ENCODE peak calls at places on chromosomes 12 and 14, in five cellular contexts. One of them, this sample, is unnamed.

GRCh38 chr12:116066381-116067230 is 210.9 kb downstream of the MED13L start:
- DNase-seq in CD8-positive, alpha-beta memory T cell: peak
- DNase-seq in naive thymus-derived CD4-positive, alpha-beta T cell: peak
- DNase-seq in ascending aorta: no peak
- DNase-seq in EH: peak
- DNase-seq in this sample: peak

GRCh38 chr14:59482471-59483331 is 1.5 kb downstream of the L3HYPDH start:
- DNase-seq in CD8-positive, alpha-beta memory T cell: no peak
- DNase-seq in naive thymus-derived CD4-positive, alpha-beta T cell: no peak
- DNase-seq in ascending aorta: peak
- DNase-seq in EH: peak
- DNase-seq in this sample: peak

GRCh38 chr12:106302401-106303201 is at the start of gene TCP11L2:
- DNase-seq in CD8-positive, alpha-beta memory T cell: peak
- DNase-seq in naive thymus-derived CD4-positive, alpha-beta T cell: peak
- DNase-seq in ascending aorta: peak
- DNase-seq in EH: peak
- DNase-seq in this sample: peak

GRCh38 chr14:74571901-74572828 is 39.9 kb downstream of the LTBP2 start:
- DNase-seq in CD8-positive, alpha-beta memory T cell: no peak
- DNase-seq in naive thymus-derived CD4-positive, alpha-beta T cell: no peak
- DNase-seq in ascending aorta: peak
- DNase-seq in EH: peak
- DNase-seq in this sample: peak

GRCh38 chr12:116416161-116416560 is 138.7 kb upstream of the MED13L start:
- DNase-seq in CD8-positive, alpha-beta memory T cell: no peak
- DNase-seq in naive thymus-derived CD4-positive, alpha-beta T cell: no peak
- DNase-seq in ascending aorta: no peak
- DNase-seq in EH: peak
- DNase-seq in this sample: no peak

GRCh38 chr14:105069887-105070759 is 4.9 kb upstream of the GPR132 start:
- DNase-seq in CD8-positive, alpha-beta memory T cell: no peak
- DNase-seq in naive thymus-derived CD4-positive, alpha-beta T cell: no peak
- DNase-seq in ascending aorta: peak
- DNase-seq in EH: peak
- DNase-seq in this sample: peak

GRCh38 chr12:122421263-122421814 is 1.1 kb downstream of the CLIP1 start:
- DNase-seq in CD8-positive, alpha-beta memory T cell: no peak
- DNase-seq in naive thymus-derived CD4-positive, alpha-beta T cell: no peak
- DNase-seq in ascending aorta: peak
- DNase-seq in EH: peak
- DNase-seq in this sample: no peak

GRCh38 chr14:72740504-72740961 is 153.4 kb downstream of the DPF3 start:
- DNase-seq in CD8-positive, alpha-beta memory T cell: no peak
- DNase-seq in naive thymus-derived CD4-positive, alpha-beta T cell: no peak
- DNase-seq in ascending aorta: peak
- DNase-seq in EH: no peak
- DNase-seq in this sample: no peak

GRCh38 chr12:26471560-26471959 is 276.2 kb downstream of the SSPN start:
- DNase-seq in CD8-positive, alpha-beta memory T cell: no peak
- DNase-seq in naive thymus-derived CD4-positive, alpha-beta T cell: no peak
- DNase-seq in ascending aorta: no peak
- DNase-seq in EH: peak
- DNase-seq in this sample: peak

GRCh38 chr12:47850153-47851084 is 30.7 kb upstream of the HDAC7 start:
- DNase-seq in CD8-positive, alpha-beta memory T cell: no peak
- DNase-seq in naive thymus-derived CD4-positive, alpha-beta T cell: no peak
- DNase-seq in ascending aorta: no peak
- DNase-seq in EH: no peak
- DNase-seq in this sample: no peak

GRCh38 chr12:15199886-15200285 is 21.3 kb downstream of the RERG start:
- DNase-seq in CD8-positive, alpha-beta memory T cell: no peak
- DNase-seq in naive thymus-derived CD4-positive, alpha-beta T cell: no peak
- DNase-seq in ascending aorta: no peak
- DNase-seq in EH: no peak
- DNase-seq in this sample: no peak

GRCh38 chr14:100665518-100666032 is 61.1 kb upstream of the DLK1 start:
- DNase-seq in CD8-positive, alpha-beta memory T cell: no peak
- DNase-seq in naive thymus-derived CD4-positive, alpha-beta T cell: no peak
- DNase-seq in ascending aorta: no peak
- DNase-seq in EH: peak
- DNase-seq in this sample: peak

GRCh38 chr12:57983858-57984505 is 42.6 kb downstream of the ATP23 start:
- DNase-seq in CD8-positive, alpha-beta memory T cell: no peak
- DNase-seq in naive thymus-derived CD4-positive, alpha-beta T cell: no peak
- DNase-seq in ascending aorta: no peak
- DNase-seq in EH: peak
- DNase-seq in this sample: peak

GRCh38 chr12:74429535-74429934 is 108.1 kb upstream of the ATXN7L3B start:
- DNase-seq in CD8-positive, alpha-beta memory T cell: no peak
- DNase-seq in naive thymus-derived CD4-positive, alpha-beta T cell: no peak
- DNase-seq in ascending aorta: no peak
- DNase-seq in EH: no peak
- DNase-seq in this sample: no peak

GRCh38 chr14:99562848-99563748 is 40.9 kb downstream of the CCDC85C start:
- DNase-seq in CD8-positive, alpha-beta memory T cell: no peak
- DNase-seq in naive thymus-derived CD4-positive, alpha-beta T cell: no peak
- DNase-seq in ascending aorta: peak
- DNase-seq in EH: peak
- DNase-seq in this sample: no peak